ENCODE peak calls at places on chromosomes 7 and 10, in five cellular contexts. O is endothelial cell of umbilical vein, C is ovary, X is fibroblast of lung, A is heart right ventricle. L is an unnamed sample.

GRCh38 chr7:41685684-41686083 is 17.2 kb downstream of the INHBA start:
- DNase-seq in O (peak), C (no peak), X (peak), A (no peak), L (no peak)

GRCh38 chr7:116213361-116214155 is 3.2 kb downstream of the TES start:
- DNase-seq in O (peak), C (no peak), X (peak), A (peak), L (no peak)

GRCh38 chr7:33831389-33832118 is 73.8 kb upstream of the BMPER start:
- DNase-seq in O (no peak), C (no peak), X (peak), A (no peak), L (peak)

GRCh38 chr7:1602386-1602785 is 32.6 kb upstream of the PSMG3 start:
- DNase-seq in O (no peak), C (no peak), X (no peak), A (no peak), L (no peak)

GRCh38 chr7:50342616-50343114 is 38.1 kb downstream of the IKZF1 start:
- DNase-seq in O (no peak), C (no peak), X (no peak), A (no peak), L (no peak)

GRCh38 chr10:4522296-4523000 is 303.6 kb upstream of the AKR1E2 start:
- DNase-seq in O (no peak), C (no peak), X (no peak), A (no peak), L (no peak)

GRCh38 chr10:11107953-11108352 is 90.3 kb downstream of the CELF2 start:
- DNase-seq in O (no peak), C (no peak), X (no peak), A (no peak), L (no peak)

GRCh38 chr10:26557641-26558014 is 119.5 kb downstream of the APBB1IP start:
- DNase-seq in O (no peak), C (no peak), X (peak), A (no peak), L (no peak)

GRCh38 chr7:112579388-112579787 is 98.6 kb downstream of the LSMEM1 start:
- DNase-seq in O (no peak), C (no peak), X (no peak), A (no peak), L (no peak)

GRCh38 chr7:107643938-107644703 is 16.5 kb upstream of the SLC26A4 start:
- DNase-seq in O (peak), C (peak), X (no peak), A (no peak), L (no peak)

GRCh38 chr10:126398924-126399323 is 10.6 kb upstream of the ADAM12 start:
- DNase-seq in O (no peak), C (no peak), X (peak), A (no peak), L (no peak)

GRCh38 chr7:157522189-157522588 is 185.4 kb downstream of the DNAJB6 start:
- DNase-seq in O (no peak), C (peak), X (no peak), A (no peak), L (no peak)

GRCh38 chr10:6269953-6270867 is 67.5 kb downstream of the PFKFB3 start:
- DNase-seq in O (no peak), C (no peak), X (peak), A (no peak), L (no peak)

GRCh38 chr7:155257482-155258232 is 40.0 kb upstream of the INSIG1 start:
- DNase-seq in O (peak), C (peak), X (peak), A (peak), L (peak)

GRCh38 chr7:140990193-140990962 is 24.4 kb downstream of the MRPS33 start:
- DNase-seq in O (no peak), C (no peak), X (no peak), A (no peak), L (no peak)

GRCh38 chr10:119078422-119079179 is 2.0 kb downstream of the EIF3A start:
- DNase-seq in O (no peak), C (no peak), X (no peak), A (no peak), L (no peak)

GRCh38 chr7:42232275-42232674 is 4.7 kb downstream of the GLI3 start:
- DNase-seq in O (no peak), C (no peak), X (peak), A (no peak), L (no peak)

GRCh38 chr7:144632724-144633123 is 203.1 kb downstream of the TPK1 start:
- DNase-seq in O (peak), C (no peak), X (no peak), A (no peak), L (no peak)

GRCh38 chr7:146486519-146486918 is 369.9 kb downstream of the CNTNAP2 start:
- DNase-seq in O (no peak), C (no peak), X (no peak), A (no peak), L (no peak)

GRCh38 chr7:28599411-28599810 is 187.1 kb downstream of the CREB5 start:
- DNase-seq in O (no peak), C (no peak), X (no peak), A (no peak), L (no peak)

DNA sequence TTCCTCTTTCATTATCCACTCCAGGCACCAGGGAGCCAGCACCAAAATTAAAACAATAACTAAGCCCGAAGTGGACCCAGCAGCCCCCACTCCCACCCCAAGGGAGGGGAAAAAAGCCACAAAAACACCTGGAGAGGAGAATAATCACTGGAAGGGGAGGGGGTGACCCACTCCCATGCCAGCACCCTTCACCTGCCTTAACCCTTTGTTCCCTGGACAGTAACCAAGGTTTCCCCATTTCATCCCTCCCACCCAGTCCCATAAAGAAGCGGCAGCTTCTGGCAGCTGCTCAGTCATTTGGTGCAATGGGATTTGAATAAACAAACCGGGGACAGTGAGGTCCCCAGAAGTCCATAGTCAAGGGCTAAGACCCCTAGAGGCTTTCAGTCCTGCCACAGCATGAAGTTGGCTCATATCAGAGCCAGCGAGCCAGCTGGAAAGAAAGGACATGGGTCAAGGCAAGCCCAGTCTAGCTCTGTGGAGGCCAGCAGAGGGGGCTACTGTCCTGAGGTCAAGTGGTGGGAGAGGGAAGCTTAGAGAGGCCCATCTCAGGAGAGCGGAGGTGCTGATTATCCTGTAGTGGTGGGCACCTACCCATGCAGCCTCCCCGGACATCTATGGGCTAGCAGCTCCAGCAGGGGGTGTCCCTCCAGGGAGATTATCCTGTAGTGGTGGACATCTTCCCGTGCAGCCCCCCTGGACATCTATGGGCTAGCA is 58.8 kb upstream of the LBX1 start:
- DNase-seq in O (peak), C (no peak), X (peak), A (no peak), L (no peak)
- TF ChIP-seq CTCF in O (peak), C (no peak), X (peak), A (no peak), L (no peak)

DNA sequence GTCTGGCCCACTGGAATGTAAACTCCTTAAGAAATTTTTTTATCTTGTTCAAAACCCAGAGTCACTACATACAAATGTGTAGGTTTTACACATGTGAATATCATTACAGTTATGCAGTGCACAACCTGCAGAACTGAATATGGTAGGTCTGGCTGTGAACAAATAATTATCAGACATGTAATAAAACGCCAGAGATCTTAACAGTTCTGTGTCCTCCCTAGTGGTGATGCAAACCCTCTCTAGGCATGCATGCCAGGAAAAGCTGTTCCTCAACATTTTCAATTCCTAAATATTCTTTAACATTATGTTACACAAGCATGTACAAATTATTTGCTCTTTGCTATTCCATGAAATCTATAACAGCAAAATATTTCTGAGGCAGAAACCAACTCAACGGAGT is 124.6 kb downstream of the IMMP2L start:
- DNase-seq in O (peak), C (no peak), X (no peak), A (no peak), L (no peak)
- H3K27ac ChIP-seq in O (no peak), C (no peak), X (no peak), A (no peak), L (no peak)

GRCh38 chr10:112429147-112429546 is 17.6 kb downstream of the ZDHHC6 start:
- DNase-seq in O (no peak), C (no peak), X (no peak), A (no peak), L (no peak)

GRCh38 chr10:112429654-112430230 is 17.0 kb downstream of the ZDHHC6 start:
- DNase-seq in O (no peak), C (no peak), X (no peak), A (no peak), L (no peak)

DNA sequence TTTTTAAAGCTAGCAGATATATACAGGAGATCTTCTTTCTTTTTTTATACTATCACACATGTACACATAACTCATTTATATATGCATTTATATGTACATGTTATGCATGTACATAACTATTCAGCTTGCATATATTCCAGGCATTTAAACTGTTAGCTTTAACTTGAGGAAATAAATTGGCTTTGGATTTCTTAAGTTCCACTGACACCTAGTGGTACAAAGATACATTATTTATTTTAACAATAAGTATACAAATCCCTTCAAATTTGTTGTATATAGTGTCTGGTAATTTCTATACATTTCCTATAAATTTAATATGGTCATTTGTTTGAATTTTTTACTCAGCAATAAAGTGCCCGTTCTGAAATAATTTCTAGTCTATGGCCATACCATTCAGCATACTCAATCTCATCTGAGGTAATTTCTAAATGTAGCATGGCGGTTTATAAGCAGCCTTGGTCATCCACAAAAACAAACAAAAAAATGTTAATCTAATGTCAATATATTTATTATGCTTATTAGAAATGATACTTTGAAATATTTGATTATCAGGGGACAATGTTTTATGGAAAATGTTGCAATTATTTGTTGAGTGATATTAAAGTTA is 11.6 kb downstream of the ZDHHC6 start:
- DNase-seq in O (peak), C (no peak), X (peak), A (no peak), L (no peak)
- TF ChIP-seq CTCF in O (peak), C (no peak), X (peak), A (peak), L (peak)

GRCh38 chr7:7323352-7323751 is 141.0 kb downstream of the C1GALT1 start:
- DNase-seq in O (no peak), C (no peak), X (no peak), A (no peak), L (no peak)
- H3K27ac ChIP-seq in O (no peak), C (no peak), X (no peak), A (no peak), L (no peak)

GRCh38 chr7:134842901-134843300 is 63.5 kb downstream of the CALD1 start:
- DNase-seq in O (peak), C (no peak), X (no peak), A (no peak), L (no peak)

GRCh38 chr7:134847834-134848233 is 68.4 kb downstream of the CALD1 start:
- DNase-seq in O (peak), C (no peak), X (no peak), A (no peak), L (no peak)

GRCh38 chr7:134844200-134844599 is 64.8 kb downstream of the CALD1 start:
- DNase-seq in O (no peak), C (no peak), X (no peak), A (no peak), L (peak)

GRCh38 chr7:134842062-134842461 is 62.6 kb downstream of the CALD1 start:
- DNase-seq in O (no peak), C (no peak), X (no peak), A (no peak), L (no peak)

GRCh38 chr7:134845461-134845860 is 66.0 kb downstream of the CALD1 start:
- DNase-seq in O (no peak), C (no peak), X (no peak), A (no peak), L (peak)
- TF ChIP-seq CTCF in O (peak), C (no peak), X (peak), A (peak), L (peak)

GRCh38 chr10:19816420-19817250 is at the start of gene PLXDC2:
- DNase-seq in O (peak), C (peak), X (peak), A (peak), L (no peak)
- H3K27ac ChIP-seq in O (no peak), C (peak), X (peak), A (peak), L (peak)